ENCODE peak calls at places on chromosomes 3 and 15, in nine cellular contexts. One of them, this sample, is unnamed.

GRCh38 chr15:63497642-63498100 is 6.7 kb upstream of the USP3 start:
- DNase-seq in AG08395: no peak
- DNase-seq in substantia nigra: no peak
- DNase-seq in activated CD4-positive, alpha-beta T cell treated with anti-CD3 and anti-CD28 coated beads, Interleukin-2, amount 50 U/mL, for 1 hour: peak
- DNase-seq in stimulated activated CD4-positive, alpha-beta T cell treated with anti-CD3 and anti-CD28 coated beads, Interleukin-1b, Interleukin-23, amount 100 ng/mL, for 24 hours: no peak
- DNase-seq in EH: no peak
- DNase-seq in amniotic epithelial cell: peak
- DNase-seq in PC-9: no peak
- DNase-seq in HTR-8/SVneo: no peak
- DNase-seq in this sample: no peak

GRCh38 chr3:46442591-46443530 is 21.8 kb downstream of the LTF start:
- DNase-seq in AG08395: no peak
- DNase-seq in substantia nigra: no peak
- DNase-seq in activated CD4-positive, alpha-beta T cell treated with anti-CD3 and anti-CD28 coated beads, Interleukin-2, amount 50 U/mL, for 1 hour: peak
- DNase-seq in stimulated activated CD4-positive, alpha-beta T cell treated with anti-CD3 and anti-CD28 coated beads, Interleukin-1b, Interleukin-23, amount 100 ng/mL, for 24 hours: no peak
- DNase-seq in EH: no peak
- DNase-seq in amniotic epithelial cell: peak
- DNase-seq in PC-9: peak
- DNase-seq in HTR-8/SVneo: no peak
- DNase-seq in this sample: no peak

GRCh38 chr3:134938024-134938525 is 143.0 kb downstream of the EPHB1 start:
- DNase-seq in AG08395: no peak
- DNase-seq in substantia nigra: no peak
- DNase-seq in activated CD4-positive, alpha-beta T cell treated with anti-CD3 and anti-CD28 coated beads, Interleukin-2, amount 50 U/mL, for 1 hour: no peak
- DNase-seq in stimulated activated CD4-positive, alpha-beta T cell treated with anti-CD3 and anti-CD28 coated beads, Interleukin-1b, Interleukin-23, amount 100 ng/mL, for 24 hours: no peak
- DNase-seq in EH: no peak
- DNase-seq in amniotic epithelial cell: no peak
- DNase-seq in PC-9: no peak
- DNase-seq in HTR-8/SVneo: no peak
- DNase-seq in this sample: no peak

GRCh38 chr3:185175370-185175987 is 22.6 kb upstream of the C3orf70 start:
- DNase-seq in AG08395: peak
- DNase-seq in substantia nigra: peak
- DNase-seq in activated CD4-positive, alpha-beta T cell treated with anti-CD3 and anti-CD28 coated beads, Interleukin-2, amount 50 U/mL, for 1 hour: no peak
- DNase-seq in stimulated activated CD4-positive, alpha-beta T cell treated with anti-CD3 and anti-CD28 coated beads, Interleukin-1b, Interleukin-23, amount 100 ng/mL, for 24 hours: no peak
- DNase-seq in EH: peak
- DNase-seq in amniotic epithelial cell: peak
- DNase-seq in PC-9: no peak
- DNase-seq in HTR-8/SVneo: no peak
- DNase-seq in this sample: no peak

GRCh38 chr3:72630614-72631344 is 217.5 kb downstream of the SHQ1 start:
- DNase-seq in AG08395: peak
- DNase-seq in substantia nigra: no peak
- DNase-seq in activated CD4-positive, alpha-beta T cell treated with anti-CD3 and anti-CD28 coated beads, Interleukin-2, amount 50 U/mL, for 1 hour: no peak
- DNase-seq in stimulated activated CD4-positive, alpha-beta T cell treated with anti-CD3 and anti-CD28 coated beads, Interleukin-1b, Interleukin-23, amount 100 ng/mL, for 24 hours: no peak
- DNase-seq in EH: no peak
- DNase-seq in amniotic epithelial cell: no peak
- DNase-seq in PC-9: no peak
- DNase-seq in HTR-8/SVneo: no peak
- DNase-seq in this sample: no peak

GRCh38 chr3:184757010-184757651 is 45.3 kb upstream of the MAGEF1 start:
- DNase-seq in AG08395: peak
- DNase-seq in substantia nigra: no peak
- DNase-seq in activated CD4-positive, alpha-beta T cell treated with anti-CD3 and anti-CD28 coated beads, Interleukin-2, amount 50 U/mL, for 1 hour: no peak
- DNase-seq in stimulated activated CD4-positive, alpha-beta T cell treated with anti-CD3 and anti-CD28 coated beads, Interleukin-1b, Interleukin-23, amount 100 ng/mL, for 24 hours: no peak
- DNase-seq in EH: peak
- DNase-seq in amniotic epithelial cell: peak
- DNase-seq in PC-9: no peak
- DNase-seq in HTR-8/SVneo: peak
- DNase-seq in this sample: no peak

GRCh38 chr3:16432714-16433113 is 80.8 kb downstream of the RFTN1 start:
- DNase-seq in AG08395: no peak
- DNase-seq in substantia nigra: no peak
- DNase-seq in activated CD4-positive, alpha-beta T cell treated with anti-CD3 and anti-CD28 coated beads, Interleukin-2, amount 50 U/mL, for 1 hour: no peak
- DNase-seq in stimulated activated CD4-positive, alpha-beta T cell treated with anti-CD3 and anti-CD28 coated beads, Interleukin-1b, Interleukin-23, amount 100 ng/mL, for 24 hours: no peak
- DNase-seq in EH: no peak
- DNase-seq in amniotic epithelial cell: no peak
- DNase-seq in PC-9: no peak
- DNase-seq in HTR-8/SVneo: no peak
- DNase-seq in this sample: no peak

GRCh38 chr15:40263036-40263754 is 19.7 kb downstream of the ANKRD63 start:
- DNase-seq in AG08395: peak
- DNase-seq in substantia nigra: no peak
- DNase-seq in activated CD4-positive, alpha-beta T cell treated with anti-CD3 and anti-CD28 coated beads, Interleukin-2, amount 50 U/mL, for 1 hour: no peak
- DNase-seq in stimulated activated CD4-positive, alpha-beta T cell treated with anti-CD3 and anti-CD28 coated beads, Interleukin-1b, Interleukin-23, amount 100 ng/mL, for 24 hours: no peak
- DNase-seq in EH: peak
- DNase-seq in amniotic epithelial cell: peak
- DNase-seq in PC-9: no peak
- DNase-seq in HTR-8/SVneo: no peak
- DNase-seq in this sample: no peak

GRCh38 chr3:119657887-119658702 is 2.3 kb downstream of the POPDC2 start:
- DNase-seq in AG08395: no peak
- DNase-seq in substantia nigra: no peak
- DNase-seq in activated CD4-positive, alpha-beta T cell treated with anti-CD3 and anti-CD28 coated beads, Interleukin-2, amount 50 U/mL, for 1 hour: no peak
- DNase-seq in stimulated activated CD4-positive, alpha-beta T cell treated with anti-CD3 and anti-CD28 coated beads, Interleukin-1b, Interleukin-23, amount 100 ng/mL, for 24 hours: no peak
- DNase-seq in EH: no peak
- DNase-seq in amniotic epithelial cell: no peak
- DNase-seq in PC-9: no peak
- DNase-seq in HTR-8/SVneo: no peak
- DNase-seq in this sample: no peak

GRCh38 chr15:98657721-98658120 is 9.4 kb downstream of the IGF1R start:
- DNase-seq in AG08395: peak
- DNase-seq in substantia nigra: no peak
- DNase-seq in activated CD4-positive, alpha-beta T cell treated with anti-CD3 and anti-CD28 coated beads, Interleukin-2, amount 50 U/mL, for 1 hour: no peak
- DNase-seq in stimulated activated CD4-positive, alpha-beta T cell treated with anti-CD3 and anti-CD28 coated beads, Interleukin-1b, Interleukin-23, amount 100 ng/mL, for 24 hours: no peak
- DNase-seq in EH: peak
- DNase-seq in amniotic epithelial cell: no peak
- DNase-seq in PC-9: no peak
- DNase-seq in HTR-8/SVneo: no peak
- DNase-seq in this sample: no peak

GRCh38 chr15:40854161-40854560 is 10.3 kb downstream of the SPINT1 start:
- DNase-seq in AG08395: no peak
- DNase-seq in substantia nigra: no peak
- DNase-seq in activated CD4-positive, alpha-beta T cell treated with anti-CD3 and anti-CD28 coated beads, Interleukin-2, amount 50 U/mL, for 1 hour: no peak
- DNase-seq in stimulated activated CD4-positive, alpha-beta T cell treated with anti-CD3 and anti-CD28 coated beads, Interleukin-1b, Interleukin-23, amount 100 ng/mL, for 24 hours: no peak
- DNase-seq in EH: no peak
- DNase-seq in amniotic epithelial cell: no peak
- DNase-seq in PC-9: no peak
- DNase-seq in HTR-8/SVneo: no peak
- DNase-seq in this sample: no peak